ENCODE peak calls at places on chromosomes 11 and 22, in eight cellular contexts. S is Panc1, M is neural progenitor cell, I is IMR-90, D is OCI-LY7, J is dorsolateral prefrontal cortex, U is mesendoderm, G is MM.1S. C is an unnamed sample.
A peak's percentile ranks its signal among the peaks of the same experiment; 100 is the strongest.

GRCh38 chr22:20946080-20946986 is 20.7 kb upstream of the AIFM3 start:
- DNase-seq in S (no peak), U (no peak), M (no peak), J (no peak), D (no peak), G (no peak), I (peak; percentile 34), C (no peak)

GRCh38 chr11:110261195-110262140 is 34.9 kb downstream of the RDX start:
- DNase-seq in G (no peak), U (no peak), S (no peak), J (no peak), M (no peak), D (no peak), I (peak; percentile 54), C (no peak)

GRCh38 chr11:65806972-65807371 is 20.1 kb downstream of the OVOL1 start:
- DNase-seq in M (no peak), S (no peak), J (no peak), I (no peak), U (no peak), D (no peak), G (no peak), C (no peak)

GRCh38 chr22:19085233-19086043 is 36.8 kb downstream of the DGCR2 start:
- DNase-seq in M (no peak), J (no peak), G (peak; percentile 28), I (peak; percentile 52), S (no peak), D (peak; percentile 85), U (peak; percentile 60), C (no peak)

GRCh38 chr22:32910358-32910757 is 108.9 kb downstream of the TIMP3 start:
- DNase-seq in J (no peak), M (no peak), I (no peak), G (no peak), D (no peak), U (no peak), S (no peak), C (no peak)

GRCh38 chr22:37311761-37312312 is 29.5 kb downstream of the CYTH4 start:
- DNase-seq in M (no peak), J (no peak), U (no peak), D (no peak), S (no peak), I (no peak), G (no peak), C (no peak)

GRCh38 chr11:111795333-111795985 is 29.3 kb upstream of the PPP2R1B start:
- DNase-seq in U (no peak), I (peak; percentile 82), J (no peak), M (no peak), G (no peak), S (no peak), D (no peak), C (no peak)

GRCh38 chr11:85440273-85440672 is 186.9 kb downstream of the DLG2 start:
- DNase-seq in G (no peak), U (no peak), M (no peak), S (no peak), J (no peak), I (no peak), D (no peak), C (no peak)

GRCh38 chr22:17977371-17977770 is 47.0 kb downstream of the MICAL3 start:
- DNase-seq in D (no peak), I (no peak), M (no peak), G (no peak), U (no peak), J (no peak), S (no peak), C (no peak)

GRCh38 chr11:76291576-76292526 is 85.5 kb upstream of the WNT11 start:
- DNase-seq in D (no peak), M (no peak), I (no peak), S (no peak), G (no peak), J (no peak), U (no peak), C (no peak)

GRCh38 chr22:42184852-42185251 is 54.2 kb upstream of the CYP2D6 start:
- DNase-seq in J (no peak), I (no peak), M (no peak), S (no peak), D (no peak), G (no peak), U (no peak), C (no peak)

GRCh38 chr22:45903355-45904149 is 73.4 kb downstream of the WNT7B start:
- DNase-seq in S (no peak), G (no peak), D (no peak), U (no peak), I (peak; percentile 69), M (no peak), J (no peak), C (peak; percentile 93)
- H3K27ac ChIP-seq in S (peak overlapping the region; percentile 52), G (no peak overlapping the region), D (no peak overlapping the region), U (no peak overlapping the region), I (no peak overlapping the region), M (no peak overlapping the region), J (no peak overlapping the region), C (peak overlapping the region; percentile 75)

DNA sequence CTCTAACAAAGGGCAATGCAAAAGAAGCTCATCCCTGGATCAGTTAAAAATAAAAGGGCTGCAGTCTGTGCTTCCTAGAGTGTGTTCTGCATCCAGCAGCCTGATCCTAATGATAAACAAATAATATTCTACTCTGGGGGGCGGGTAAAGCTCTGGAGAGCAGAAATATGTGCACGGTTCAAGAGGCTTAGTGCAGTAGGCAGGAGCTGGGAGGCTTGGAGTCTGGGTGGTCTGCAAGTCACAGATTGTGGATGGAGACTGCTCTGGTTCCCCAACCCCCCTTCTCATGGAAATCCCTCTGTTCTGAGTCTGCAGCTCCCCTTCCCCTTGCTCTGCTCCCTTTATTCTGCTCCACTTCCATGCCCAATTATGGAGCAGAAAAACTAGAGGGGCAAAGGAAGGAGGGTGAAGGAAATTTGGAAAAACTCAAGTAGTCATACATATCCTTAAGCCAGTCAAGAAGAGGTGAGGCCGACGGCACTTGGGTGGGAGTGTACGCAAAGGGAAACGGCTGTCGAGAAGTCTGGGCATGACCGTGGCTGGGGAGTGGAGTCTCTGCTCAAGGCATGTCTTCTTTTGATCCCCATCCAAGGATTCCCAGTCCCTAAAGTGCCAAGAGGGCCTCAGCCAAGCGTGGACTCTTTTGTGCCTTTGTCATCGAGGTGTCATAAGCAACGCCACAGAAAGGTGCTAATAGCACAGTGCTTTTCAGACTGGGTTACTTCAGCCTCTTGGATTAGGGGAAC is 16.3 kb upstream of the CLMP start:
- DNase-seq in U (peak; percentile 48), D (no peak), G (no peak), S (no peak), I (no peak), M (peak; percentile 24), J (no peak), C (peak; percentile 74)
- H3K4me3 ChIP-seq in U (no peak overlapping the region), D (no peak overlapping the region), G (no peak overlapping the region), S (no peak overlapping the region), I (no peak overlapping the region), M (no peak overlapping the region), J (no peak overlapping the region), C (peak overlapping the region; percentile 13)

DNA sequence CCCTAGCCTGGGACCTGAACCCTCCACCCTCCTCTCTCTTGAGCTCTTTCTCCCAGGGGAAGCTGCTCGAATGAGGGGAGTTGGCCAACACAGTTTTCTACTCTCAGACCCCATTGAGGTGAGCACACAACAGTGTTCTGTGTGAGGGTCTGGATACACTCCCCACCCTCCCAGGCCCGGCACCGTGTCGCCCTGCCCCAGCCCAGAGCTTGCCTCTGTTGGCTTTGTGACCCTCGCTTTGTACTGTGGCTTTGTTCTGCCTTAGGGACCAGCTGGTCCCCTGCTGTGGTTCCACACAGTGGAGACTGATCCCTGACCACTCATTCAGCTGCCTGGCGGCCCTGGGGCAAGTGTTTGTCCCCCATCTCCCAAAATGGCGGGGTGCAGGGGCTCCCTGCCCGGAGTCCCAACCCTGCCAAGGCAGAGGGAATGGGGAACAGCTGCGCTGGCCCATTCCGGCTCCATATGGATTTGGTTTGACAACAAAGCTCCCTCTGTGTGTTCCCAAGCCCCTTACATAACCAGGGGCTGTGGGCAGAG is 8.3 kb downstream of the ST3GAL4 start:
- DNase-seq in S (no peak), J (no peak), D (no peak), M (peak; percentile 73), U (no peak), G (no peak), I (no peak), C (no peak)
- H3K27ac ChIP-seq in S (no peak overlapping the region), J (peak overlapping the region; percentile 95), D (no peak overlapping the region), M (no peak overlapping the region), U (no peak overlapping the region), G (no peak overlapping the region), I (no peak overlapping the region), C (no peak overlapping the region)

DNA sequence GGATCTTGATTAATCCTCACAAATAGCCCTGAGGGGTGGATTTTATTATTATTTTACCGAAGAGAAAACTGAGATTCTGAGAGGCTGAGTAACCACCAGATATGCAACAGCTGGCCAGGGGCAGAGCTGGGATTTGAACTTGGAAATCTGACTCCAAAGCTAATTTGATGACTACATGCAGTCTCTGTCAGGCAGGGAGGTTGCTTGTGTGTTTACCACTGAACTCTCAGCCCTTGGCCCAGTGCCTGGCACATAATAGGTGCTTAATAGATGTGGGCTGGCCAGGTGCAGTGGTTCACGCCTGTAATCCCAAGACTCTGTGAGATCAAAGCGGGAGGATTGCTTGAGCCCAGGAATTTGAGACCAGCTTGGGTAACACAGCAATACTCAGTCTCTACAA is 121.7 kb upstream of the CRYBB3 start:
- DNase-seq in M (no peak), U (no peak), D (no peak), I (no peak), S (no peak), J (no peak), G (no peak), C (no peak)
- H3K4me3 ChIP-seq in M (no peak overlapping the region), U (no peak overlapping the region), D (no peak overlapping the region), I (no peak overlapping the region), S (no peak overlapping the region), J (no peak overlapping the region), G (no peak overlapping the region), C (no peak overlapping the region)